ENCODE peak calls at places on chromosomes 11 and 22, in nine cellular contexts. O is astrocyte of the cerebellum, E is SK-N-SH, Q is HCT116, Y is tibial artery, G is psoas muscle, M is stomach, S is mucosa of descending colon, T is GM23248. V is an unnamed sample.

GRCh38 chr11:12952094-12952493 is 57.0 kb upstream of the RASSF10 start:
- DNase-seq in O (no peak), E (no peak), Q (no peak), Y (no peak), G (no peak), M (no peak), S (no peak), T (no peak), V (no peak)

GRCh38 chr11:14422052-14422813 is 63.2 kb upstream of the RRAS2 start:
- DNase-seq in O (peak), E (peak), Q (peak), Y (peak), G (peak), M (peak), S (peak), T (peak), V (peak)

GRCh38 chr11:107040447-107041444 is 22.5 kb upstream of the GUCY1A2 start:
- DNase-seq in O (peak), E (no peak), Q (no peak), Y (no peak), G (no peak), M (no peak), S (no peak), T (peak), V (no peak)

GRCh38 chr11:4125141-4125540 is 30.5 kb downstream of the RRM1 start:
- DNase-seq in O (no peak), E (no peak), Q (no peak), Y (no peak), G (no peak), M (no peak), S (no peak), T (no peak), V (peak)

GRCh38 chr11:64762916-64763803 is 3.4 kb upstream of the PYGM start:
- DNase-seq in O (peak), E (peak), Q (no peak), Y (peak), G (peak), M (peak), S (peak), T (peak), V (no peak)

GRCh38 chr11:26665946-26666345 is 55.9 kb downstream of the SLC5A12 start:
- DNase-seq in O (no peak), E (no peak), Q (no peak), Y (no peak), G (no peak), M (no peak), S (no peak), T (no peak), V (no peak)

GRCh38 chr11:111788051-111788450 is 21.9 kb upstream of the PPP2R1B start:
- DNase-seq in O (no peak), E (no peak), Q (no peak), Y (no peak), G (peak), M (no peak), S (no peak), T (no peak), V (no peak)

GRCh38 chr11:1968454-1968995 is 21.4 kb downstream of the MRPL23 start:
- DNase-seq in O (no peak), E (no peak), Q (no peak), Y (no peak), G (peak), M (no peak), S (peak), T (no peak), V (no peak)

GRCh38 chr22:22692707-22693530 is 48.5 kb downstream of the GGTLC2 start:
- DNase-seq in O (no peak), E (peak), Q (no peak), Y (no peak), G (no peak), M (peak), S (peak), T (peak), V (peak)

GRCh38 chr11:130418756-130419155 is 9.7 kb downstream of the ADAMTS8 start:
- DNase-seq in O (no peak), E (no peak), Q (no peak), Y (no peak), G (no peak), M (no peak), S (no peak), T (peak), V (no peak)

GRCh38 chr22:28408702-28409101 is 270.9 kb downstream of the TTC28 start:
- DNase-seq in O (no peak), E (no peak), Q (no peak), Y (no peak), G (no peak), M (no peak), S (no peak), T (no peak), V (no peak)

GRCh38 chr22:19419464-19420178 is 11.9 kb downstream of the HIRA start:
- DNase-seq in O (no peak), E (no peak), Q (no peak), Y (no peak), G (no peak), M (no peak), S (no peak), T (no peak), V (no peak)

GRCh38 chr11:32312865-32313403 is 122.4 kb downstream of the WT1 start:
- DNase-seq in O (no peak), E (peak), Q (peak), Y (no peak), G (no peak), M (no peak), S (no peak), T (peak), V (peak)

GRCh38 chr11:130798801-130799200 is 117.5 kb downstream of the SNX19 start:
- DNase-seq in O (no peak), E (no peak), Q (no peak), Y (no peak), G (no peak), M (no peak), S (no peak), T (peak), V (no peak)

GRCh38 chr22:43381693-43382092 is 30.1 kb upstream of the MPPED1 start:
- DNase-seq in O (no peak), E (no peak), Q (no peak), Y (no peak), G (no peak), M (no peak), S (no peak), T (no peak), V (peak)

GRCh38 chr11:5516599-5516998 is at the start of gene UBQLNL:
- DNase-seq in O (no peak), E (no peak), Q (no peak), Y (no peak), G (no peak), M (no peak), S (no peak), T (no peak), V (no peak)

GRCh38 chr11:24373516-24373915 is 123.3 kb upstream of the LUZP2 start:
- DNase-seq in O (no peak), E (no peak), Q (no peak), Y (no peak), G (no peak), M (no peak), S (no peak), T (peak), V (no peak)

GRCh38 chr11:69848196-69848595 is 29.0 kb upstream of the FGF3 start:
- DNase-seq in O (no peak), E (no peak), Q (no peak), Y (no peak), G (no peak), M (no peak), S (no peak), T (peak), V (no peak)

GRCh38 chr11:94595061-94595460 is 27.9 kb downstream of the PIWIL4 start:
- DNase-seq in O (no peak), E (no peak), Q (no peak), Y (no peak), G (no peak), M (no peak), S (no peak), T (no peak), V (no peak)

GRCh38 chr22:37639771-37640590 is 512 bp downstream of the SH3BP1 start:
- DNase-seq in O (no peak), E (peak), Q (no peak), Y (no peak), G (no peak), M (no peak), S (peak), T (peak), V (no peak)

GRCh38 chr22:37636186-37636948 is 3.1 kb upstream of the SH3BP1 start:
- DNase-seq in O (peak), E (no peak), Q (no peak), Y (no peak), G (no peak), M (peak), S (peak), T (peak), V (peak)

GRCh38 chr22:37636949-37637273 is 2.6 kb upstream of the SH3BP1 start:
- DNase-seq in O (no peak), E (no peak), Q (no peak), Y (no peak), G (no peak), M (no peak), S (no peak), T (no peak), V (no peak)

GRCh38 chr22:37639070-37639760 is at the start of gene SH3BP1:
- DNase-seq in O (no peak), E (peak), Q (no peak), Y (no peak), G (peak), M (peak), S (peak), T (peak), V (peak)

DNA sequence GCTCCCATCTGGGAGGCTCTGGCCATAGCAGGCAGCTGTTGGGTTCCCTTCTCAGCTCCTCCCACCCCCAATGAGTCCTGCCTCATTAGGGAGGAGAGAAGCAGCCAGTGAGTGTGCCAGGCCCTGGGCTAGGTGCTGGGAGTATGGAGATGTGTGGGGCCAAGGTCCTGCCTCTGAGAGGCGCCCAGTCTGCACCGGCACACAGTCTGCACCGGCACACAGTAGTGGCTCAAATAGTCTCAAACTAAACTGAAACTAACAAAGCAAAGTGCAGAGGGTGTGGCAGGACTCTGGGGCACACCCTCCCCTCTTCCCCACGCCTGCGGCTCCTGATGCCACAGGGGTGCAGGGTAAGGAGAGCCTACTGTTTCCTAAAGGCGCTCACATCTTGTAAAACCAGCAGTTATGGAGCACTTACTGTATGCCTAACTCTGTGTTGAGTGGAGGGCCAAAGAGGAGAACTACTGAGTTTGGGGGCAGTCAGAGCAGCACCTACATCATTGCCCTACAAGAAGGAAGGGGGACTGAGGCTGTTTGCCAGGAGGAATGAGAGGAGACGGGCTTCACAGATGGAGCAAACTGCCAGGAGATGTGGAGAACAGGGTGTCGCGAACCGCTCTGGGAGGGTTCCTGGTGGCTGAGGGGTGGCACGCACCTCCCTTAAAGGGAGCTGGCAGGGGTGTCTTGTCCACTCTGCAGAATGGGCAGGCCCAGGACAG is 959 bp upstream of the SH3BP1 start:
- DNase-seq in O (no peak), E (no peak), Q (no peak), Y (no peak), G (no peak), M (peak), S (peak), T (no peak), V (peak)
- H3K4me3 ChIP-seq in O (no peak), E (peak), Q (peak), Y (peak), G (peak), M (peak), S (no peak), T (peak), V (peak)

DNA sequence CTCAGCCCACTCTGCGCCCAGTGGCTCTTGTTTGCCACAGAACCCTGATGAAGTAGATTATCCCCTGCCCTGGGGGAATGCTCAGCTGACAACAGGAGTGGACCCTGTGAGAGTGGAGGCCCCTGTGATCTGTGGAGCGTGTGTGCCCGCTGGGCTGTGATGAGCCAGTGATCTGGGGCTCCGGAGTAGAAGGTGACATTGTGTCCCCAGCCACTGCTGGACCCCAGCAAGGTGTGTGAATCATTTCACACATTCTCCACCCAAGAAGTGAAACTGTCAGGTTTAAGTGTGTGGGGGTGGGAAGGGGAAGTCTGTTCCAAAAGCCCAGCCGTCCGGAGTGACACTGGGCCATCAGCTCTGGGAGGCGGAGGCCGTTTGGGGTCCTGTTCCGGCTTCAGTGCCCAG is 33.1 kb upstream of the GRAMD4 start:
- DNase-seq in O (no peak), E (no peak), Q (no peak), Y (no peak), G (no peak), M (no peak), S (no peak), T (no peak), V (no peak)
- H3K4me3 ChIP-seq in O (no peak), E (no peak), Q (no peak), Y (no peak), G (no peak), M (no peak), S (no peak), T (no peak), V (no peak)

GRCh38 chr11:83009999-83010398 is 61.7 kb downstream of the RAB30 start:
- DNase-seq in O (no peak), E (no peak), Q (no peak), Y (no peak), G (no peak), M (no peak), S (no peak), T (no peak), V (peak)

GRCh38 chr11:83008581-83008923 is 63.1 kb downstream of the RAB30 start:
- DNase-seq in O (no peak), E (no peak), Q (no peak), Y (no peak), G (no peak), M (no peak), S (no peak), T (peak), V (no peak)

GRCh38 chr11:83006877-83007330 is 64.8 kb downstream of the RAB30 start:
- DNase-seq in O (no peak), E (peak), Q (no peak), Y (no peak), G (no peak), M (no peak), S (no peak), T (no peak), V (no peak)

GRCh38 chr11:83007477-83007876 is 64.2 kb downstream of the RAB30 start:
- DNase-seq in O (no peak), E (no peak), Q (no peak), Y (no peak), G (no peak), M (no peak), S (no peak), T (no peak), V (no peak)

DNA sequence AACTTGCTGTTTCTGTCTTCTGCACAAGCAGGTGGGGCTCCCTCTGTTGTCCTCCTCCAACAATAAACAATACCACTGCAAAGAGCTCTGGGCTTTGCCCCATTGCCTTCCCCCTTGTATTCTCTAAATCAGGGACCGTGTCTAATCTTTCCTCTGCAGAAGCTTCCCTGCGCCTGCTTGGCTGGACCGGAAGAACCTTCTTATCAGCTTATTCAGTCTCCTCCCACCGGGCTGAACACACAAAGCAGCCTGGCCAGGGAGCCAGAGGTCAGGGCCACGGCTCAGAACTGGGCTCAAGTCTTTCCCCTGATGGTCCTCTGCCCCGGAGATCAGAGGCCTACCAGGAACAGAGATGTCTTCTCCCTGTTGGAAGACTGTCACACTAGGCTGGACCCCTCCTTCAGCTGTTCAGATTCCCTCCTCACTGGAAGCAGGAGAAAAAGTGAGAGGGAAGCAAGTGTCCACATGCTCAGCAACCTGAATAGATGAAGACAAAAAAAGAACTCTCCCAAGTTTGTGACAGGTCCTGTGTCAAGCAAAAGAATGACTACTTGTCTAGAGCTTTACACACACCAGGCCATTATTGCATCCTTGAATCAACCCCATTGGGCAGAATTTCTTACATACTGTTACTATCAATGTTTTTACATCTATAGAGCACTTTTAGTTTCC is 63.7 kb downstream of the RAB30 start:
- DNase-seq in O (no peak), E (peak), Q (no peak), Y (peak), G (peak), M (peak), S (peak), T (no peak), V (peak)
- H3K4me3 ChIP-seq in O (no peak), E (no peak), Q (no peak), Y (no peak), G (no peak), M (no peak), S (no peak), T (no peak), V (no peak)

GRCh38 chr11:34774604-34775003 is 141.6 kb downstream of the APIP start:
- DNase-seq in O (no peak), E (no peak), Q (no peak), Y (no peak), G (no peak), M (no peak), S (no peak), T (no peak), V (no peak)

GRCh38 chr11:34770111-34770510 is 146.1 kb downstream of the APIP start:
- DNase-seq in O (no peak), E (no peak), Q (no peak), Y (no peak), G (no peak), M (no peak), S (no peak), T (no peak), V (no peak)

GRCh38 chr11:34775417-34775888 is 140.7 kb downstream of the APIP start:
- DNase-seq in O (no peak), E (no peak), Q (no peak), Y (no peak), G (no peak), M (no peak), S (no peak), T (no peak), V (no peak)

GRCh38 chr11:34773826-34774225 is 142.4 kb downstream of the APIP start:
- DNase-seq in O (peak), E (no peak), Q (no peak), Y (no peak), G (no peak), M (no peak), S (no peak), T (no peak), V (no peak)

GRCh38 chr11:34773211-34773610 is 143.0 kb downstream of the APIP start:
- DNase-seq in O (no peak), E (no peak), Q (no peak), Y (no peak), G (no peak), M (no peak), S (no peak), T (no peak), V (no peak)
- H3K4me3 ChIP-seq in O (no peak), E (no peak), Q (no peak), Y (no peak), G (no peak), M (no peak), S (no peak), T (no peak), V (no peak)

GRCh38 chr11:71083105-71083504 is 169.3 kb downstream of the SHANK2 start:
- DNase-seq in O (no peak), E (no peak), Q (no peak), Y (no peak), G (no peak), M (no peak), S (no peak), T (no peak), V (no peak)
- H3K4me3 ChIP-seq in O (no peak), E (no peak), Q (no peak), Y (no peak), G (no peak), M (no peak), S (no peak), T (no peak), V (no peak)

GRCh38 chr22:41480397-41480735 is 11.4 kb downstream of the ACO2 start:
- DNase-seq in O (peak), E (no peak), Q (no peak), Y (peak), G (no peak), M (no peak), S (no peak), T (peak), V (no peak)

GRCh38 chr22:41479671-41480396 is 10.9 kb downstream of the ACO2 start:
- DNase-seq in O (peak), E (no peak), Q (no peak), Y (peak), G (no peak), M (no peak), S (no peak), T (peak), V (no peak)

GRCh38 chr22:41481131-41481830 is 12.4 kb downstream of the ACO2 start:
- DNase-seq in O (no peak), E (no peak), Q (no peak), Y (peak), G (peak), M (no peak), S (no peak), T (peak), V (no peak)

GRCh38 chr22:41478473-41478872 is 9.6 kb downstream of the ACO2 start:
- DNase-seq in O (no peak), E (no peak), Q (no peak), Y (no peak), G (no peak), M (no peak), S (no peak), T (no peak), V (no peak)

DNA sequence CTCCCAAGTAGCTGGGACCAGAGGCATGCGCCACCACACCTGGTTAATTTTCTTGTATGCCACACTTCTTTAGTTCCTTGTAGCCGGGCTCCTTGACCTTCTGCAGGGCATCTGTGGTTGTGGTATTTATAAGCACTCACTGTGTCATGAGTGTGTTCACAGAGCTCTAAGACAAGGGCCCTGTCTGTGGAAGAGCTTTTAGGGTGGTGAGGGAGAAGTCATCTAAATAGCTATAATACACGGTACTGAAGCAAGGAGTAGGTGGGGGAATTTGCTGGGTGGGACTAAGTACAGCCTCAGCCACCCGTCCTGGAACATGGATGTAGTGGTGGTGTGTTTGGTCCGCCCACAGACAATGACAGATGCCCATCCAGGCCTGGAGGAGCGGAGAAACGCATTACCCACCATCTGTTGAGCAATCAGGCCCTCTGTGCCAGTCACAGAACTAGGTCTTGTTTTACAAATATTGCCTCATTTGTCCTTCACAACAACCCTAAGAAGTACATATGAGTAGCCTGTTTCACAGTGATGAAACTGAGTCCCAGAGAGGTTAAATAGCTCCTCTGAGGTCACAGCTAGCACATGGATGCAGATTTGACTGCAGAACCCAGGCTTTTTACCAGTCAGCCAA is 10.1 kb downstream of the ACO2 start:
- DNase-seq in O (no peak), E (no peak), Q (no peak), Y (peak), G (peak), M (no peak), S (no peak), T (peak), V (no peak)
- H3K4me3 ChIP-seq in O (no peak), E (no peak), Q (no peak), Y (no peak), G (peak), M (no peak), S (no peak), T (no peak), V (no peak)

GRCh38 chr11:73645570-73645969 is 811 bp upstream of the PLEKHB1 start:
- DNase-seq in O (no peak), E (no peak), Q (no peak), Y (no peak), G (no peak), M (no peak), S (no peak), T (no peak), V (no peak)
- H3K4me3 ChIP-seq in O (no peak), E (no peak), Q (no peak), Y (no peak), G (no peak), M (no peak), S (no peak), T (no peak), V (no peak)

V was measured in small intestine.